ENCODE peak calls at places on chromosomes 11 and 22, in nine cellular contexts. Z is A549, F is dorsolateral prefrontal cortex, E is suprapubic skin, G is GM23338, T is endothelial cell, U is transverse colon, A is foreskin fibroblast, C is AG04450. O is an unnamed sample.

GRCh38 chr11:129643031-129643721 is 172.5 kb upstream of the TMEM45B start:
- DNase-seq in F (no peak), U (no peak), E (no peak), C (no peak), G (no peak), A (peak), T (no peak), Z (peak), O (no peak)

GRCh38 chr22:29539105-29539504 is 14.5 kb downstream of the THOC5 start:
- DNase-seq in E (no peak), Z (no peak), F (no peak), U (no peak), A (no peak), T (no peak), C (no peak), G (no peak), O (no peak)

GRCh38 chr11:33980896-33981295 is 70.6 kb upstream of the CAPRIN1 start:
- DNase-seq in A (no peak), Z (no peak), E (no peak), U (no peak), T (peak), G (no peak), F (no peak), C (no peak), O (no peak)

GRCh38 chr11:99548264-99548663 is 527.5 kb downstream of the CNTN5 start:
- DNase-seq in A (no peak), F (no peak), E (no peak), G (no peak), T (no peak), U (no peak), C (no peak), Z (no peak), O (no peak)

GRCh38 chr11:73670808-73671207 is 24.4 kb downstream of the PLEKHB1 start:
- DNase-seq in G (no peak), E (no peak), T (no peak), C (no peak), A (no peak), U (no peak), F (no peak), Z (no peak), O (no peak)

GRCh38 chr11:66559141-66559861 is 9.1 kb downstream of the CTSF start:
- DNase-seq in C (no peak), G (peak), T (no peak), Z (no peak), A (peak), E (no peak), U (peak), F (no peak), O (no peak)

GRCh38 chr11:2150206-2150847 is 10.7 kb downstream of the INS start:
- DNase-seq in Z (peak), A (peak), F (no peak), T (peak), G (peak), U (no peak), C (peak), E (no peak), O (no peak)

GRCh38 chr22:37164535-37164887 is 14.8 kb upstream of the IL2RB start:
- DNase-seq in C (no peak), Z (no peak), G (no peak), F (no peak), E (no peak), T (no peak), A (no peak), U (no peak), O (no peak)

GRCh38 chr11:66317322-66317765 is 500 bp upstream of the CD248 start:
- DNase-seq in F (no peak), U (no peak), Z (no peak), G (no peak), C (no peak), T (no peak), A (peak), E (no peak), O (no peak)

GRCh38 chr11:12727556-12728070 is 53.4 kb downstream of the TEAD1 start:
- DNase-seq in F (no peak), Z (no peak), U (no peak), G (no peak), E (no peak), A (no peak), T (no peak), C (no peak), O (no peak)

GRCh38 chr11:83611616-83612015 is 325.4 kb upstream of the CCDC90B start:
- DNase-seq in E (no peak), U (no peak), G (no peak), Z (no peak), C (no peak), A (no peak), F (no peak), T (no peak), O (no peak)

GRCh38 chr11:61959678-61960077 is 7.8 kb downstream of the FTH1 start:
- DNase-seq in A (no peak), G (no peak), C (no peak), T (no peak), Z (no peak), U (no peak), F (peak), E (no peak), O (no peak)

GRCh38 chr11:47466701-47467250 is 17.8 kb upstream of the RAPSN start:
- DNase-seq in F (peak), Z (no peak), T (peak), A (peak), G (peak), U (peak), C (no peak), E (no peak), O (no peak)

GRCh38 chr11:70067036-70067435 is 11.1 kb upstream of the ANO1 start:
- DNase-seq in Z (no peak), E (no peak), A (no peak), U (no peak), C (no peak), G (no peak), T (no peak), F (no peak), O (no peak)

GRCh38 chr11:119153049-119153818 is 4.4 kb downstream of the ABCG4 start:
- DNase-seq in U (no peak), T (peak), Z (peak), E (no peak), C (no peak), G (peak), A (no peak), F (no peak), O (no peak)

GRCh38 chr11:44264761-44265160 is 45.2 kb downstream of the ALX4 start:
- DNase-seq in G (no peak), F (no peak), T (no peak), A (no peak), C (no peak), Z (no peak), E (no peak), U (no peak), O (no peak)

GRCh38 chr22:37657590-37658132 is 862 bp upstream of the PDXP start:
- DNase-seq in T (no peak), C (no peak), G (peak), U (no peak), E (no peak), F (no peak), Z (no peak), A (peak), O (no peak)

GRCh38 chr11:16012125-16012751 is 344.1 kb downstream of the SOX6 start:
- DNase-seq in A (peak), F (no peak), E (no peak), U (no peak), T (no peak), G (no peak), C (no peak), Z (no peak), O (no peak)

GRCh38 chr11:112612283-112612849 is 348.9 kb upstream of the NCAM1 start:
- DNase-seq in Z (no peak), G (peak), C (no peak), F (no peak), A (no peak), E (no peak), T (no peak), U (no peak), O (peak)

GRCh38 chr11:32511926-32512325 is 71.7 kb upstream of the EIF3M start:
- DNase-seq in U (no peak), Z (no peak), A (no peak), E (no peak), T (no peak), F (no peak), C (no peak), G (no peak), O (no peak)

GRCh38 chr11:130652671-130653335 is 204.4 kb downstream of the ADAMTS15 start:
- DNase-seq in G (no peak), A (peak), F (no peak), E (peak), U (peak), Z (no peak), C (peak), T (no peak), O (no peak)

GRCh38 chr22:43550024-43550620 is 138.3 kb downstream of the MPPED1 start:
- DNase-seq in T (no peak), Z (no peak), E (no peak), A (no peak), F (no peak), G (no peak), C (no peak), U (no peak), O (no peak)

GRCh38 chr11:73384127-73384441 is 7.9 kb downstream of the RELT start:
- DNase-seq in A (no peak), U (no peak), F (no peak), Z (no peak), C (no peak), E (no peak), G (no peak), T (no peak), O (no peak)

GRCh38 chr22:50123119-50123518 is 33.3 kb downstream of the MOV10L1 start:
- DNase-seq in E (no peak), F (no peak), G (no peak), T (no peak), U (no peak), A (no peak), Z (no peak), C (no peak), O (no peak)

GRCh38 chr11:47847892-47848635 is at the start of gene NUP160:
- DNase-seq in Z (peak), U (peak), T (peak), G (peak), E (peak), C (no peak), F (peak), A (peak), O (peak)

GRCh38 chr11:93001812-93002211 is 32.4 kb downstream of the MTNR1B start:
- DNase-seq in A (no peak), G (no peak), F (no peak), C (no peak), T (no peak), U (no peak), E (no peak), Z (no peak), O (no peak)

GRCh38 chr22:28222066-28222465 is 303.0 kb upstream of the PITPNB start:
- DNase-seq in A (peak), G (no peak), F (no peak), Z (no peak), C (no peak), E (no peak), U (no peak), T (no peak), O (no peak)

GRCh38 chr11:29129850-29130249 is 887.0 kb downstream of the KCNA4 start:
- DNase-seq in G (no peak), F (no peak), U (no peak), Z (peak), C (no peak), A (peak), T (no peak), E (no peak), O (no peak)

GRCh38 chr11:13152736-13153541 is 124.7 kb upstream of the BMAL1 start:
- DNase-seq in A (peak), E (no peak), F (no peak), G (peak), T (no peak), Z (peak), U (no peak), C (no peak), O (no peak)

DNA sequence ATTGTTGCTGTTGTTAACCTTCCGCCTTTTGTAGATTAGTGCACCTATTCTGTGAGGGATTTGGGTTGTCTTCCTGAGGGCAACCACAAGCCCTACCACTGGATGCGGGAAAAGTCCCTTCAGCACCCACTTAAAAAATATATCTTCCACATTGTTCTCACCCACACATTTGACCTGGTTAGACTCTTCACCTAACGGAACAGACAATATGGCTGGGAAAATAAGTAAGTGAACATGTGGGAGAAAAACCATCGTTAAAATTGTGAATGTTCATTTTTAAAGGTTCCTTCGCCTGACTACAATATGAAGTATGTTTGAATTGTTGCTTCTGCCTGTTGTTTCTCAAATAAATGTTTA is 72.0 kb upstream of the MPEG1 start:
- DNase-seq in G (no peak), E (no peak), C (no peak), T (no peak), Z (no peak), F (no peak), U (no peak), A (no peak), O (no peak)
- TF ChIP-seq CTCF in G (peak), E (no peak), C (no peak), T (no peak), Z (no peak), F (peak), U (peak), A (no peak), O (no peak)

DNA sequence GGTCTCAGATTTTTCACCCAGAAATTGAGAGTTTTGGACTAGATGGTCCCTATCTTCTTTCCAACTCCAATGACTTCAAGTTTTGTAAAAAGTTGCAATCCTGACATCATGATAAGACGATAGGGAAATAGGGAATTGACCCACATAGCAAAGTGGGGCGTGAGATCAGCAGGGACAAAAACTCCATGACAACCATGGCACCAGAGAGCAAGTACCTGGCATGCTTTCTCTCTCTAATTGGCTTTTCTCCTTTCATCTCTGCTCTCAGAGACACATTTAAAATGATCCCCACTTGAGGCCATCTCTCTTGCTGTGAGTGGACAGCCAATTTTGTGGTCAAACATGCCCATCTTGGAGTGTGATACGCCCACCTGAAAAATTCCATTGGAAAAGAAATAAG is at the start of gene OR5AN1:
- DNase-seq in T (no peak), G (no peak), Z (no peak), E (no peak), F (no peak), A (no peak), C (no peak), U (no peak), O (no peak)
- TF ChIP-seq CTCF in T (no peak), G (no peak), Z (no peak), E (no peak), F (no peak), A (no peak), C (no peak), U (no peak), O (no peak)

DNA sequence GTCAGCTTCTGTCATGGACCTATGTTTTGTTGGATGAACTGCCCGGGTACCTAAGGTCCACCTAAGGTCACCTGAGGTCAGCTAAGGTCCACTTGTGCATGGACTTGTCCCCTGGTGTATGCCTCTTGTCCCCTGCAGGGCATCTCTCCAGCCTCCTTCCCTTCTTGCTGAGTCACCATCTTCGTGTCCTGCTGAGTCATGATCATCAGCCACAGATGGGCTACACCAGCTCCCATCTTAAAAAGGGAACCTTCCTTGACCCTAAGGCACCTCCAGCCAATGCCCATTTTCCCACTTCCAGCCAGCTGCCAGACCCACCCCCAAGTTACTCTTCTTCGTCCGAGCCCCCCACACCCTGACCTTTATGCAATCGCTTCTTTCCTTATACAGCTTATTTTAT is 544.9 kb downstream of the TBC1D22A start:
- DNase-seq in G (no peak), E (peak), C (peak), A (peak), U (no peak), F (no peak), Z (peak), T (no peak), O (no peak)
- TF ChIP-seq CTCF in G (no peak), E (no peak), C (no peak), A (no peak), U (no peak), F (no peak), Z (no peak), T (no peak), O (no peak)

GRCh38 chr11:11635456-11635855 is 13.7 kb upstream of the GALNT18 start:
- DNase-seq in U (no peak), C (no peak), Z (no peak), E (no peak), G (no peak), A (peak), F (no peak), T (no peak), O (no peak)
- TF ChIP-seq CTCF in U (no peak), C (peak), Z (no peak), E (no peak), G (no peak), A (no peak), F (no peak), T (peak), O (no peak)

DNA sequence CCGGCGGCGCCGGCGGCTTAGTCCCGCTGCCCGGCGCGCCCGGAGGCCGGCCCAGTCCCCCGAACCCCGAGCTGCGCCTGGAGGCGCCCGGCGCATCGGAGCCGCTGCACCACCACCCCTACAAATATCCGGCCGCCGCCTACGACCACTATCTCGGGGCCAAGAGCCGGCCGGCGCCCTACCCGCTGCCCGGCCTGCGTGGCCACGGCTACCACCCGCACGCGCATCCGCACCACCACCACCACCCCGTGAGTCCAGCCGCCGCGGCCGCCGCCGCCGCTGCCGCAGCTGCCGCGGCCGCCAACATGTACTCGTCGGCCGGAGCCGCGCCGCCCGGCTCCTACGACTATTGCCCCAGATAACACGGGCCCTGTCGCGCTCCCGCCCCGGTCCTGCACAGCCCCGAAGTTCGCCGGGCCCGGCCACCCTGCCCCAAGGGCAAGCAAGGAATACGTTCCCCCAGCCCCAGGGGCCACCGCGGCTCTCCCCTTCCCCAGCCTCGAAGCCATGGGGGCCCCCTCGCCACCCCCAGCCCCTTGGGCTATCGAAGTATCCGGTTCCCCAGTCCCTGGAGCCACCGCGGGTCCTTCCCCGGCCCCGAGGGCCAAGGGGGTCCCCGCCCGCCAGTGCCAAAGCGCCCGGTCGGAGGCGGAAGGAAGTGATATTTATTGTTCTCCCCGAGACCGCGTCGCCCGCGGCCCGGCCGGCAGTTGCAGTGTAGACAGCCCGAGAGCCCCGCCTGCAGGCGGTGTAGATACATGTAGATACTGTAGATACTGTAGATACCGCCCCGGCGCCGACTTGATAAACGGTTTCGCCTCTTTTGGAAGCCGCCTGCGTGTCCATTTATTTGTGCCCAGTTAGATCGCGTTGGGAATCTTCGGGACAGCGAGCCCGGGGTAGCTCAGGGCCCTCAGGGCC is 6.2 kb downstream of the TBX1 start:
- DNase-seq in F (no peak), A (peak), G (peak), C (no peak), E (no peak), U (peak), Z (no peak), T (peak), O (peak)
- TF ChIP-seq CTCF in F (no peak), A (peak), G (peak), C (peak), E (no peak), U (peak), Z (no peak), T (peak), O (peak)

GRCh38 chr11:64186205-64187165 is 514 bp downstream of the STIP1 start:
- DNase-seq in F (no peak), C (no peak), Z (no peak), A (no peak), U (peak), T (no peak), G (peak), E (no peak), O (no peak)
- TF ChIP-seq CTCF in F (no peak), C (no peak), Z (no peak), A (no peak), U (no peak), T (no peak), G (peak), E (no peak), O (no peak)

GRCh38 chr11:60705895-60706294 is 6.5 kb downstream of the MS4A8 start:
- DNase-seq in Z (no peak), T (no peak), F (no peak), C (no peak), A (no peak), G (no peak), U (no peak), E (no peak), O (no peak)

GRCh38 chr11:60711316-60711715 is 11.9 kb downstream of the MS4A8 start:
- DNase-seq in E (no peak), F (no peak), C (no peak), T (no peak), A (no peak), G (no peak), Z (no peak), U (no peak), O (no peak)

GRCh38 chr11:60706931-60707330 is 7.5 kb downstream of the MS4A8 start:
- DNase-seq in C (no peak), F (no peak), T (no peak), A (no peak), U (no peak), Z (no peak), G (no peak), E (no peak), O (no peak)

DNA sequence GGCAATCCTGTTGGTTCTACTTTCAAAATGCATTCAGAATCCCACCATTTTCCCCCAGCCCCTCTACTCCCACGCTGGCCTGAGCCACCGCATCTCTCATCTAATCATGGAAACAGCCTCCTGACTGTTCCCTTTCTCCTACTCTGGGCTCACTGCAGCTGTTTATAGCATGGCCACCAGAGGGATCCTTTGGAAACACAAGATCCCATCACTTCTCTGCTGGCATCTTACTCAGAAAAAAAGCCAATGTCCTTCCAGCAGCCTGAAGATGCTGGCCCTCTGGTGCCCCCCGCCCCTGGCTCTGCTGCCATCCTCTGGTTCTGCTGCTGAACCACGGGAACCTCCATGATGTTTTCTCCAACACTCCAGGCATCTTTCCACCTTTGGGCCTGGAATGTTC is 11.1 kb downstream of the MS4A8 start:
- DNase-seq in F (no peak), A (no peak), U (no peak), T (peak), E (no peak), G (peak), C (no peak), Z (peak), O (no peak)
- TF ChIP-seq CTCF in F (no peak), A (no peak), U (peak), T (peak), E (no peak), G (peak), C (peak), Z (no peak), O (no peak)